ENCODE peak calls at places on chromosome 6, in five cellular contexts. M, U, Q, A and D are unnamed samples.

GRCh38 chr6:157491571-157492232 is 110.7 kb downstream of the ZDHHC14 start:
- DNase-seq in M (no peak), U (no peak), Q (no peak), A (no peak), D (no peak)

GRCh38 chr6:292506-293184 is 358 bp downstream of the DUSP22 start:
- DNase-seq in M (peak; percentile 77), U (no peak), Q (peak; percentile 62), A (peak; percentile 45), D (peak; percentile 79)

GRCh38 chr6:15870354-15871043 is 207.7 kb upstream of the DTNBP1 start:
- DNase-seq in M (no peak), U (no peak), Q (no peak), A (no peak), D (no peak)

GRCh38 chr6:56477241-56477640 is 165.4 kb downstream of the DST start:
- DNase-seq in M (no peak), U (peak; percentile 47), Q (no peak), A (no peak), D (no peak)

GRCh38 chr6:17656644-17657043 is 50.1 kb downstream of the NUP153 start:
- DNase-seq in M (no peak), U (no peak), Q (no peak), A (no peak), D (no peak)

GRCh38 chr6:52504778-52505127 is 72.1 kb downstream of the TRAM2 start:
- DNase-seq in M (no peak), U (no peak), Q (no peak), A (no peak), D (no peak)

GRCh38 chr6:142071981-142072380 is 60.7 kb upstream of the GJE1 start:
- DNase-seq in M (no peak), U (no peak), Q (peak; percentile 59), A (no peak), D (no peak)

GRCh38 chr6:154605207-154605877 is 94.9 kb upstream of the CNKSR3 start:
- DNase-seq in M (no peak), U (no peak), Q (no peak), A (no peak), D (peak; percentile 37)

GRCh38 chr6:126267621-126268020 is 72.3 kb upstream of the CENPW start:
- DNase-seq in M (no peak), U (no peak), Q (no peak), A (no peak), D (no peak)

GRCh38 chr6:40169878-40170277 is 235.6 kb upstream of the MOCS1 start:
- DNase-seq in M (no peak), U (no peak), Q (peak; percentile 21), A (no peak), D (no peak)

GRCh38 chr6:19413323-19413722 is 423.8 kb upstream of the ID4 start:
- DNase-seq in M (no peak), U (no peak), Q (no peak), A (no peak), D (no peak)

GRCh38 chr6:63475707-63476106 is 96.6 kb upstream of the LOC128125822 start:
- DNase-seq in M (no peak), U (no peak), Q (no peak), A (no peak), D (no peak)

GRCh38 chr6:170269151-170269872 is 21.6 kb downstream of the DLL1 start:
- DNase-seq in M (no peak), U (no peak), Q (no peak), A (no peak), D (no peak)

GRCh38 chr6:108242259-108242658 is 18.6 kb downstream of the SNX3 start:
- DNase-seq in M (no peak), U (no peak), Q (peak; percentile 58), A (no peak), D (no peak)

GRCh38 chr6:10801224-10801848 is 37.0 kb downstream of the MAK start:
- DNase-seq in M (peak; percentile 40), U (peak; percentile 69), Q (peak; percentile 61), A (peak; percentile 70), D (peak; percentile 57)

GRCh38 chr6:151647871-151648639 is 154.2 kb downstream of the CCDC170 start:
- DNase-seq in M (no peak), U (no peak), Q (peak; percentile 95), A (peak; percentile 15), D (peak; percentile 10)

GRCh38 chr6:3075522-3076113 is 7.3 kb downstream of the RIPK1 start:
- DNase-seq in M (no peak), U (no peak), Q (no peak), A (no peak), D (no peak)

GRCh38 chr6:122405417-122405816 is 6.0 kb downstream of the HSF2 start:
- DNase-seq in M (no peak), U (no peak), Q (peak; percentile 26), A (no peak), D (no peak)

GRCh38 chr6:6179858-6180257 is 140.6 kb downstream of the F13A1 start:
- DNase-seq in M (no peak), U (no peak), Q (peak; percentile 21), A (no peak), D (no peak)

GRCh38 chr6:106444777-106445507 is 84.4 kb downstream of the CRYBG1 start:
- DNase-seq in M (peak; percentile 1), U (no peak), Q (peak; percentile 75), A (peak; percentile 36), D (no peak)

GRCh38 chr6:155125916-155126315 is 130.8 kb downstream of the TIAM2 start:
- DNase-seq in M (no peak), U (no peak), Q (no peak), A (no peak), D (no peak)

GRCh38 chr6:39301606-39302005 is 12.6 kb downstream of the KCNK17 start:
- DNase-seq in M (no peak), U (no peak), Q (peak; percentile 81), A (peak; percentile 39), D (no peak)

GRCh38 chr6:24033284-24033683 is 92.7 kb upstream of the NRSN1 start:
- DNase-seq in M (no peak), U (no peak), Q (peak; percentile 54), A (no peak), D (no peak)

GRCh38 chr6:44489912-44490604 is 102.6 kb downstream of the CDC5L start:
- DNase-seq in M (no peak), U (no peak), Q (no peak), A (no peak), D (no peak)

GRCh38 chr6:17120019-17120418 is 18.2 kb downstream of the STMND1 start:
- DNase-seq in M (no peak), U (no peak), Q (no peak), A (no peak), D (no peak)